ENCODE peak calls at places on chromosome 12, in eight cellular contexts. W is CD8-positive, alpha-beta T cell; E is lower lobe of right lung; G is GM23338; M is epithelial cell of esophagus; F is SK-N-SH; L is endothelial cell of umbilical vein; U is CD8-positive, alpha-beta memory T cell. C is an unnamed sample.
A peak's percentile ranks its signal among the peaks of the same experiment; 100 is the strongest.

GRCh38 chr12:27907766-27908165 is 64.8 kb downstream of the PTHLH start:
- DNase-seq in W (no peak), E (no peak), F (no peak), M (peak; percentile 19), U (no peak), L (no peak), G (no peak), C (no peak)

GRCh38 chr12:11576104-11576503 is 73.4 kb upstream of the ETV6 start:
- DNase-seq in M (peak; percentile 97), G (no peak), U (no peak), W (no peak), L (peak; percentile 26), F (no peak), E (no peak), C (no peak)

GRCh38 chr12:65895759-65896656 is 71.7 kb downstream of the HMGA2 start:
- DNase-seq in M (no peak), G (peak; percentile 88), U (no peak), F (no peak), E (no peak), L (no peak), W (no peak), C (no peak)

GRCh38 chr12:57727758-57728395 is 10.7 kb downstream of the AGAP2 start:
- DNase-seq in L (no peak), W (peak; percentile 43), E (no peak), G (peak; percentile 82), M (no peak), U (no peak), F (no peak), C (no peak)

GRCh38 chr12:112381421-112381897 is 772 bp downstream of the HECTD4 start:
- DNase-seq in M (peak; percentile 18), U (peak; percentile 24), L (peak; percentile 22), G (no peak), F (no peak), W (peak; percentile 50), E (peak; percentile 54), C (no peak)

GRCh38 chr12:48978741-48979601 is 849 bp downstream of the WNT1 start:
- DNase-seq in F (no peak), E (no peak), M (no peak), U (no peak), G (no peak), W (no peak), L (no peak), C (no peak)

GRCh38 chr12:131950182-131950913 is 606 bp downstream of the EP400 start:
- DNase-seq in L (peak; percentile 30), F (peak; percentile 79), W (peak; percentile 52), G (peak; percentile 39), M (peak; percentile 17), U (peak; percentile 23), E (peak; percentile 61), C (no peak)

GRCh38 chr12:124599074-124599999 is 31.9 kb upstream of the NCOR2 start:
- DNase-seq in U (no peak), F (no peak), W (no peak), M (peak; percentile 54), L (no peak), E (no peak), G (no peak), C (peak; percentile 57)

GRCh38 chr12:117118838-117119591 is 19.8 kb upstream of the TESC start:
- DNase-seq in W (no peak), L (no peak), E (no peak), G (peak; percentile 58), U (no peak), M (no peak), F (no peak), C (no peak)

GRCh38 chr12:4564819-4565218 is 2.8 kb downstream of the DYRK4 start:
- DNase-seq in G (no peak), F (no peak), L (no peak), W (no peak), M (no peak), E (no peak), U (no peak), C (no peak)

GRCh38 chr12:4563336-4563735 is 1.3 kb downstream of the DYRK4 start:
- DNase-seq in M (no peak), W (no peak), G (no peak), E (no peak), L (no peak), U (no peak), F (no peak), C (peak; percentile 55)

GRCh38 chr12:4566474-4566873 is 4.5 kb downstream of the DYRK4 start:
- DNase-seq in U (no peak), E (no peak), F (no peak), G (no peak), M (no peak), L (no peak), W (no peak), C (no peak)

GRCh38 chr12:4567073-4567881 is 5.3 kb downstream of the DYRK4 start:
- DNase-seq in L (no peak), F (no peak), M (no peak), U (no peak), W (no peak), G (no peak), E (no peak), C (no peak)

DNA sequence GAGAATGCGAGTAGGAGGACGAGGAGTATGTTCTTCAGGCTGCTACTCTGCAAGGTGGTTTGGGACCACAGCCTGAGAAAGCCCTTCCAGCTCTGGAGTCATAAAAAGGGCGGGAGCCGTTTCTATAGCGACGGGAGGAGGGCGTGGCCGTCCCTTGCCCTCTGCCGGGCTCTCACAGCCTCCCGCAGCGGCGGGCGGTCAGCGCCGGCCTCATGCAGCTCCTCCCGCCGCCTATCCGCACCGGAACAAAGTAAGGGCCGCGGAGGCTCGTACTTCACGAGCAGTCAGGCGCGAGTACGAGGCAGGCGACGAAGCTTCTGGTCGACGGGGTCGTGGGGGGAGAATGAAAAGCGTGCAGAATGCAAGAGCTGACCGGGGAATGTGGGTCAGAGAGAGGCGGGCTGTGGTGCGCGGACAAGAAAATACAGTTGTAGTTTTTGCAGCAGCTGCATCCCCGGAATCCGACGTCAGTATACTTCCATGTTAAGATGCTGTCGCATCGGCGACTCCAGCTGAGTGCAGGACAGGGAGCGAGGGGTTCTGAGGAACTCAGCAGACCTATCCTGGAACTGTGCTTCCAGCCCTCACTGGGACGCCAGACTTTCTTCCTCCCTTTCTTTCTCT is at the start of gene DYRK4:
- DNase-seq in U (no peak), G (peak; percentile 98), L (peak; percentile 65), F (peak; percentile 80), M (peak; percentile 55), E (peak; percentile 88), W (no peak), C (no peak)
- H3K4me3 ChIP-seq in U (no peak within 1 kb of the TSS), G (peak within 1 kb of the TSS; percentile 55), L (no peak within 1 kb of the TSS), F (peak within 1 kb of the TSS; percentile 30), M (peak within 1 kb of the TSS; percentile 27), E (peak within 1 kb of the TSS; percentile 44), W (no peak within 1 kb of the TSS), C (no peak within 1 kb of the TSS)

GRCh38 chr12:108735855-108736254 is 4.5 kb upstream of the CORO1C start:
- DNase-seq in G (no peak), W (no peak), E (no peak), L (no peak), M (no peak), U (no peak), F (no peak), C (no peak)

GRCh38 chr12:108734200-108734906 is 3.0 kb upstream of the CORO1C start:
- DNase-seq in L (peak; percentile 73), W (no peak), G (peak; percentile 28), F (no peak), U (no peak), E (no peak), M (peak; percentile 97), C (no peak)

GRCh38 chr12:108733132-108733531 is 1.8 kb upstream of the CORO1C start:
- DNase-seq in L (no peak), U (no peak), E (no peak), F (no peak), W (no peak), G (no peak), M (no peak), C (no peak)

GRCh38 chr12:108732489-108732888 is 1.2 kb upstream of the CORO1C start:
- DNase-seq in W (no peak), F (no peak), M (no peak), E (no peak), L (no peak), G (no peak), U (no peak), C (no peak)

DNA sequence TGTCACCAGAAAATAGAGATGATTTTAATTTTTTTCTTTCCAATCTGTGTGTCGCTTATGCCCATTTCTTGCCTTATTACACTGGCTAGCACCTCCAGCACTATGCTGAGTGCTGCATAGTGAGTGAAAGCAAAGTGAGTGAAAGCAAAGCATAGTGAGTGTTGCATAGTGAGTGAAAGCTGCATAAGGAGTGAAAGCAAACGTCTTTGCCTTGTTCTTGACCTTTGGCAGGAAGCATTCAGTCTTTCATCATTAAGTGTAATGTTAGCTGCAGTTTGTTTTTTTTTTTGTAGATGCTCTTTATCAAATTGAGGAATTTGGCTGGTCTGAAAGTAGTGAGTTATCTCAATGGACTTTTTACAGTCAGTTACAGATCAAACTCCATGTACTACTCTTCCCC is 6.8 kb upstream of the CORO1C start:
- DNase-seq in F (no peak), M (no peak), E (no peak), L (no peak), W (no peak), G (no peak), U (no peak), C (no peak)
- H3K4me3 ChIP-seq in F (no peak overlapping the region), M (no peak overlapping the region), E (no peak overlapping the region), L (no peak overlapping the region), W (no peak overlapping the region), G (no peak overlapping the region), U (no peak overlapping the region), C (no peak overlapping the region)

GRCh38 chr12:90152897-90153624 is 444.4 kb upstream of the ATP2B1 start:
- DNase-seq in U (no peak), M (peak; percentile 21), L (no peak), F (no peak), E (no peak), G (no peak), W (no peak), C (peak; percentile 93)

GRCh38 chr12:90153827-90154226 is 445.2 kb upstream of the ATP2B1 start:
- DNase-seq in E (no peak), W (no peak), U (no peak), F (no peak), L (no peak), M (no peak), G (no peak), C (no peak)

DNA sequence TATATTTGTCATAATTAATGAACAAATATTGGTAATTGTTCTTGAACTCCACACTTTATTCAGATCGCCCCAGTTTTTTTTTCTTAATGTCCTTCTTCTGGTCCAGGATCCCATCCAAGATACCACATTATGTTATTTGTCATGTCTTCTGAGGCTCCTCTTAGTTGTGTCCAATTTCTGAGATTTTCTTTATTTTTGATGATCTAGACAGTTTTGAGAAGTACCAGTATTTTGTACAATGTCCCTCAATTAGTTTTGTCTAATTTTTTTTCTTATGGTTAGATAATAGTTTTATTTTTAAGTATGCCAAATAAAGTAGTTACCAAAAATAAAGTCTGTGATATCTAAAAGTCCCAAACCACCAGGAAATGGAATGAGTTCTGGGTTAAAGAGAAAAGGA is 440.8 kb upstream of the ATP2B1 start:
- DNase-seq in L (no peak), F (no peak), G (no peak), U (no peak), E (no peak), W (no peak), M (no peak), C (no peak)
- H3K4me3 ChIP-seq in L (no peak overlapping the region), F (no peak overlapping the region), G (no peak overlapping the region), U (no peak overlapping the region), E (no peak overlapping the region), W (no peak overlapping the region), M (no peak overlapping the region), C (no peak overlapping the region)

DNA sequence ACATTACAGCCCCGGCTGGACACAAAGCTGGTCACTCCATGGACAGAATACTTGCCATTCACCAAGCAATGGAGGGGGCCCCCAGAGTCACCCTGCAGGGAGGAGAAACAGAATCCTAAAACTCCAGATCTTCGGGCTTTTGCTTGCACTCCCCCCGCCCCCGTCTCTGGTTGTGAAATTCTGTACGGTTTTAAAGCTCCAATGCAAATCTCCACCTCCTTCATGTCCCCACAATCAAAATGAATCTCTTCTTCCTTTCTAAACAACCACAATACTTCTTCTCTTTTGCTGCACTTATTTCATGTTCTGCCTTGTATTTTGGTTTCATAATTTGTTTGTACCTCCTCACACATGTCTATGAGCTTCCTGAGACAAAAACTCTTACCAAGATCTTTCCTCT is 5.8 kb upstream of the BIN2 start:
- DNase-seq in G (no peak), U (no peak), W (no peak), M (no peak), E (no peak), F (no peak), L (no peak), C (no peak)
- H3K4me3 ChIP-seq in G (no peak overlapping the region), U (peak overlapping the region; percentile 66), W (peak overlapping the region; percentile 57), M (no peak overlapping the region), E (no peak overlapping the region), F (no peak overlapping the region), L (no peak overlapping the region), C (no peak overlapping the region)